ENCODE peak calls at places on chromosomes 3 and 15, in seven cellular contexts. P is pancreas, G is heart left ventricle, N is lower lobe of right lung, I is heart right ventricle, F is vagina, J is fibroblast of lung. B is an unnamed sample. For H3K27me3 and H3K9me3, the result is how much of the 10 kb centered on the place peaks cover.

GRCh38 chr3:64444619-64445317 is 219.5 kb upstream of the PRICKLE2 start:
- DNase-seq in F (no peak), G (no peak), I (no peak), P (no peak), J (no peak), N (no peak), B (peak)

GRCh38 chr3:14256046-14256445 is 77.4 kb downstream of the LSM3 start:
- DNase-seq in F (no peak), P (no peak), G (no peak), J (no peak), N (no peak), I (no peak), B (no peak)

GRCh38 chr3:41198526-41198925 is 779 bp upstream of the CTNNB1 start:
- DNase-seq in I (peak), F (no peak), P (peak), G (peak), J (no peak), N (peak), B (no peak)

GRCh38 chr3:37443363-37444035 is 269.1 kb upstream of the LRRFIP2 start:
- DNase-seq in G (no peak), N (no peak), F (no peak), P (no peak), I (no peak), J (no peak), B (no peak)

GRCh38 chr3:87733671-87734367 is 325.0 kb downstream of the CGGBP1 start:
- DNase-seq in J (no peak), N (no peak), F (no peak), G (no peak), I (no peak), P (no peak), B (no peak)

GRCh38 chr3:9398715-9399708 is 1.6 kb downstream of the SETD5 start:
- DNase-seq in G (no peak), I (no peak), P (no peak), J (peak), N (no peak), F (no peak), B (no peak)

GRCh38 chr15:85757073-85757938 is 37.4 kb downstream of the KLHL25 start:
- DNase-seq in F (no peak), J (no peak), N (no peak), P (no peak), G (no peak), I (peak), B (peak)

GRCh38 chr3:182500294-182500693 is 293.0 kb upstream of the ATP11B start:
- DNase-seq in G (no peak), N (no peak), J (no peak), I (no peak), F (no peak), P (no peak), B (no peak)

GRCh38 chr3:36434682-36435426 is 54.5 kb downstream of the STAC start:
- DNase-seq in F (no peak), N (no peak), G (no peak), P (no peak), J (peak), I (no peak), B (no peak)

GRCh38 chr15:56869573-56869972 is 48.9 kb upstream of the TCF12 start:
- DNase-seq in J (peak), F (no peak), P (no peak), I (peak), G (no peak), N (peak), B (no peak)

GRCh38 chr3:141280086-141280485 is 48.5 kb downstream of the PXYLP1 start:
- DNase-seq in N (no peak), F (no peak), G (no peak), J (no peak), I (no peak), P (no peak), B (peak)

GRCh38 chr3:72299321-72299802 is 514.4 kb upstream of the PROK2 start:
- DNase-seq in N (no peak), F (no peak), I (no peak), J (no peak), P (no peak), G (no peak), B (no peak)

GRCh38 chr15:48680841-48681240 is 35.3 kb upstream of the FBN1 start:
- DNase-seq in G (no peak), J (peak), P (no peak), F (no peak), I (no peak), N (no peak), B (no peak)

GRCh38 chr3:10470666-10471336 is 34.6 kb downstream of the ATP2B2 start:
- DNase-seq in F (no peak), P (no peak), G (peak), J (no peak), I (no peak), N (no peak), B (no peak)

GRCh38 chr3:121786485-121786884 is 36.9 kb upstream of the GOLGB1 start:
- DNase-seq in I (no peak), F (no peak), J (peak), P (no peak), G (no peak), N (no peak), B (no peak)

GRCh38 chr3:185517387-185517786 is 18.6 kb upstream of the TMEM41A start:
- DNase-seq in J (no peak), G (no peak), P (no peak), F (no peak), N (no peak), I (no peak), B (no peak)

GRCh38 chr3:43036621-43037331 is 57.7 kb downstream of the GASK1A start:
- DNase-seq in P (no peak), F (peak), I (no peak), J (no peak), G (no peak), N (no peak), B (no peak)

GRCh38 chr15:59993950-59994401 is 10.1 kb upstream of the FOXB1 start:
- DNase-seq in P (no peak), G (no peak), N (no peak), F (no peak), J (no peak), I (no peak), B (no peak)

GRCh38 chr3:194574639-194575483 is 58.4 kb downstream of the TMEM44 start:
- DNase-seq in N (no peak), G (no peak), P (no peak), I (no peak), J (peak), F (no peak), B (no peak)

GRCh38 chr3:178455966-178456365 is 80.3 kb upstream of the KCNMB2 start:
- DNase-seq in G (no peak), I (no peak), P (no peak), J (no peak), N (no peak), F (no peak), B (no peak)

GRCh38 chr3:13891492-13892073 is 11.7 kb upstream of the WNT7A start:
- DNase-seq in G (no peak), N (no peak), P (no peak), F (no peak), I (no peak), J (no peak), B (no peak)

GRCh38 chr15:100771745-100772144 is 107.9 kb upstream of the ALDH1A3 start:
- DNase-seq in F (peak), P (no peak), J (no peak), N (no peak), G (no peak), I (no peak), B (peak)

GRCh38 chr3:126294211-126294801 is 62.9 kb downstream of the KLF15 start:
- DNase-seq in J (no peak), G (no peak), P (no peak), I (no peak), N (no peak), F (peak), B (no peak)

GRCh38 chr3:177195242-177195940 is 1.9 kb downstream of the TBL1XR1 start:
- DNase-seq in F (no peak), I (peak), G (no peak), N (no peak), P (peak), J (no peak), B (no peak)

GRCh38 chr3:36380171-36381031 is at the start of gene STAC:
- DNase-seq in F (no peak), P (no peak), G (peak), I (no peak), J (no peak), N (peak), B (peak)

GRCh38 chr3:98812851-98813374 is 49.8 kb downstream of the ST3GAL6 start:
- DNase-seq in F (no peak), J (peak), G (no peak), P (no peak), I (no peak), N (peak), B (peak)

GRCh38 chr15:100925480-100925879 is 6.3 kb downstream of the LRRK1 start:
- DNase-seq in F (no peak), J (no peak), P (no peak), G (no peak), I (no peak), N (no peak), B (no peak)

GRCh38 chr3:178436773-178437172 is 99.5 kb upstream of the KCNMB2 start:
- DNase-seq in I (no peak), F (no peak), G (no peak), P (no peak), N (no peak), J (peak), B (no peak)

GRCh38 chr3:196981657-196982056 is 13.0 kb upstream of the PIGZ start:
- DNase-seq in G (no peak), N (no peak), P (no peak), F (no peak), J (no peak), I (no peak), B (no peak)

GRCh38 chr15:75597667-75598341 is 18.7 kb upstream of the PTPN9 start:
- DNase-seq in N (no peak), F (no peak), G (no peak), P (no peak), J (no peak), I (no peak), B (no peak)

GRCh38 chr3:195443391-195443989 is 670 bp upstream of the ACAP2 start:
- DNase-seq in G (no peak), I (no peak), J (no peak), N (no peak), P (no peak), F (no peak), B (no peak)

GRCh38 chr15:75031773-75032302 is 8.4 kb downstream of the PPCDC start:
- DNase-seq in P (no peak), F (no peak), J (no peak), N (no peak), G (no peak), I (no peak), B (no peak)

GRCh38 chr15:73932381-73933191 is 6.3 kb downstream of the LOXL1 start:
- DNase-seq in F (no peak), J (no peak), I (no peak), N (peak), G (peak), P (no peak), B (no peak)

DNA sequence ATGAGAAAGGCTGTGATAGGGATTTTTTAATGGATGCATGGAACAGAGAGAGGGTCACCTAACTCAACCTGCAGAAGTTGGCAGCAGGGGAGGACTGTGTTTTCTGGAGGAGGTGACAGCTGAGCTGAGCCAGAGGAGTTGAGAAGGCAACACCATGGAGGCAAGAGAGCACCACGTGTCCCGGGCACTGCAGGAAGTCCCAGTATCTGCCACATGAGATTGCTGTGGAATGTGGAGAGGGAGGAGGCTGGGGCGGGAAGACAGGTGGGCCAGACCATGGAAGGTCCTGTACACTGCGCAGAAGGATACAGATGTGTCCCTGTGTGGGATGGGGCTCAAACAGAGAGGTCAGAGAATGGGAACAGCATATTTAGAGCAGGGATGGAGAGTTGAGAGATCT is 15.3 kb downstream of the MESP1 start:
- DNase-seq in G (no peak), F (no peak), N (no peak), P (no peak), I (no peak), J (no peak), B (no peak)
- H3K27me3 ChIP-seq in G (under half), F (under half), N (under half), P (under half), I (under half), J (under half), B (under half)

DNA sequence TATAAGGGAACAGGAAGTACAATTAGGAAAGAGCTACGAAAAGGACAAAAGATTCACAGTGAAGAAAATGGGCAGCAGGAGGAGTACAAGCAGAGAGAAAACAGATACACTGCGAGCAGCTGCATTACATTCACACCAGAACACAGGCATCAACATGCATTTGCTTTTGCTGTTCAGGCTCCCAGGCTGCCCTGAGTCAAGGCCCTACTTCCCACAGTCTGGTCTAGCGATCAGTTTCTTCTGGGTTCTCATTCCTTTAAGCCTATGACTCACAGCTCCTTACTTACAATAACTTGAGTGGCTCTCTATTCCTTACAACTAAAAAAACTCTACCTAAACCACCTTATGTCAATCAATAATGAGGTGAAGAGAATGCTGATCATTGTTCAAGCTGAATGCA is 24.5 kb upstream of the ZNF445 start:
- DNase-seq in J (no peak), I (no peak), G (no peak), N (no peak), F (no peak), P (no peak), B (no peak)
- H3K9me3 ChIP-seq in J (under half), I (under half), G (under half), N (under half), F (under half), P (under half), B (under half)

DNA sequence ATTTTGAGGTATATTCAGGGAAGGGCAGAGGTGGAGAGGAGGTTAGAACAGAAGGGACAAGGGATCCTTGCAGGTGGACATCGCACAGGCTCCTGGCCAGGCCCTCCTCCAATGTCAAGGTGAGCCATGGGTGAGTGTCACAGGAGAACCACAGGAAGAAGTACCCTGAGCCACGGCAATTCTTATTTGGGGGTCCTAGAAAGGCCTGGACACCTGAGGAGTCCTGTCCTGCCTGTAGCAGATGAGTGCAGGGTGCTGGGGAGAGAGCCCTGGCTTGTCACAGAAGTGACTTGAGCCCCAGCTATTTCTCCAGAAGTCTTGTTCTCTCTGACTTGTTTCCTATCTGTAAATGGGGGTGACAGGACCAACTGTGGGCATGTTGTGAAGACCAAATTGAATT is 4.3 kb downstream of the SLC6A20 start:
- DNase-seq in N (no peak), I (no peak), G (no peak), J (no peak), F (peak), P (no peak), B (no peak)
- H3K27me3 ChIP-seq in N (under half), I (under half), G (under half), J (half or more), F (under half), P (under half), B (under half)

GRCh38 chr3:146359841-146360240 is 108.9 kb upstream of the PLSCR4 start:
- DNase-seq in J (no peak), G (no peak), F (no peak), P (no peak), N (no peak), I (no peak), B (no peak)
- H3K9me3 ChIP-seq in J (under half), G (under half), F (under half), P (under half), N (under half), I (under half), B (under half)

GRCh38 chr15:37106490-37107001 is 6.2 kb upstream of the MEIS2 start:
- DNase-seq in P (no peak), I (peak), N (no peak), G (no peak), J (peak), F (no peak), B (no peak)
- H3K27me3 ChIP-seq in P (under half), I (half or more), N (half or more), G (under half), J (under half), F (under half), B (half or more)

DNA sequence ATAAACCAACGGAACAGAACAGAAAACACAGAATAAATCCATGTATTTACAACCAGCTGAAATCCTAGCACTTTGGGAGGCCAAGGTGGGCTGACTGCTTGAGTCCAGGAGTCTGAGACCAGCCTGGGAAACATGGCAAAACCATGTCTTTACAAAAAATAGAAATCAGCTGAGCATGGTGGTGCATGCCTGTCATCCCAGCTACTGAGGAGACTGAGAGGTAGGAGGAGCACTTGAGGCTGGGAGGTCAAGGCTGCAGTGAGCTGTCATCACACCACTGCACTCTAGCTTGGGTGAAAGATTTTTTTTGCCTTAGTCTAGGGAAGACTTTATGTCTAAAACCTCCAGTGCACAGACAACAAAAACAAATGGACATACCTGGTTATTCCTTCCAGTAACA is 120.7 kb downstream of the STT3B start:
- DNase-seq in G (no peak), J (no peak), N (no peak), P (no peak), I (no peak), F (no peak), B (no peak)
- H3K9me3 ChIP-seq in G (under half), J (under half), N (half or more), P (under half), I (half or more), F (under half), B (under half)

GRCh38 chr15:79257454-79257853 is 25.1 kb upstream of the ANKRD34C start:
- DNase-seq in N (no peak), I (no peak), P (no peak), F (no peak), J (no peak), G (no peak), B (no peak)
- H3K27me3 ChIP-seq in N (under half), I (under half), P (under half), F (under half), J (under half), G (under half), B (under half)

GRCh38 chr15:58489693-58490404 is 58.1 kb downstream of the LIPC start:
- DNase-seq in N (no peak), J (no peak), G (no peak), P (no peak), I (no peak), F (no peak), B (no peak)

GRCh38 chr15:58491151-58491473 is 59.3 kb downstream of the LIPC start:
- DNase-seq in F (no peak), N (no peak), I (no peak), P (no peak), J (no peak), G (no peak), B (no peak)

GRCh38 chr15:58487724-58488120 is 55.9 kb downstream of the LIPC start:
- DNase-seq in N (no peak), J (no peak), P (no peak), F (no peak), I (no peak), G (no peak), B (no peak)

GRCh38 chr15:58490405-58491150 is 58.8 kb downstream of the LIPC start:
- DNase-seq in I (peak), N (no peak), P (no peak), F (no peak), J (no peak), G (no peak), B (no peak)

GRCh38 chr15:58489289-58489688 is 57.5 kb downstream of the LIPC start:
- DNase-seq in P (no peak), G (no peak), I (no peak), N (no peak), F (no peak), J (no peak), B (no peak)
- H3K9me3 ChIP-seq in P (under half), G (under half), I (under half), N (under half), F (under half), J (under half), B (under half)

DNA sequence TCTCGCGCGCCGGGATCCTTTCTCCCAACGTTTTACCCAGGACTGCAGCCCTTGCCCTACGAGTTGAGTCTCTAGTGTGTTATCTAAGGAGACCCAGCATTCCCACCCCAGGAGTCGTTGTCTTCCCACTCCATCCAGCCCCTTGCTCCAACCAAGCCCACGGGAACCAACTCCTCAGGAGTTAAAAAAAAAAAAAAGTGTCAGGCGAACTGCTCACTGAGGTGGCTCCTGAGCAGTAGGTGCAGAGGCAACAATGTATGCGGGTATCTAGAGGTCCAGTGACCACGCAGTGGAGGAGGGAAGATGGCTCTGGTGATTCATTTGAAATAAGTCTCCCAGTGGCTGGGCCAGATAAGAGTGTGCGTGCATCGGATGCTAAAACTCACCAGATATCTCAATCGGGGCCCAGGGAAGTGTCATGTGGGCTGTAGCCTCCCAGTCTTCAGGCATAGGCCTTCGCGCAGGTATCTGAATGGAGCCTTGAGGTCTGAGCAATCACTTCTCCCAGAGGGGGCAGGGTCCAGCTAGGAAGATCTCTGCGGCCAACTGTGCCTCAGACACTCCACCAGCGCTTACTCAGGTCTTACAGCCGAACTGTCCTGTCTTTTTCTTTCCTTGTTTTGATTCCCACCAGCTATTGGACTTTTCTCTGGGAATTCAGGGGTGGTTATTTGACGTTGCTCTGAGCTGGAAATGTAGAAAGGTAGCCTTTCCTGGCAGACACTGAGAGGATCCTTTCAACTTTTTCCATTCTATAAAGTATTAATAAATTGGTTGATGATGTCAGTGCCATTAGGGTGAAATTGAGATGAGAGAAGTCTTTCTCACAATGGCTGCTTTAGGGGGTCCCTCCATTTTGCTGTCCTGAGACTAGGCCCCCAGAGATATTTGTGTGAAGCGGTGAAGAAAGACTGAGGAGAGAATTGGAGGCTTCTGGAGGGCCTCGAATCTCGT is 21.0 kb downstream of the ZIC4 start:
- DNase-seq in F (peak), I (no peak), N (no peak), G (no peak), J (no peak), P (no peak), B (no peak)
- H3K27me3 ChIP-seq in F (under half), I (half or more), N (half or more), G (half or more), J (half or more), P (half or more), B (half or more)

B was measured in upper lobe of right lung.